ENCODE peak calls at places on chromosome 2, in seven cellular contexts. W is NCI-H1436; D is GM04504; R is hippocampal formation; H is stimulated activated CD4-positive, alpha-beta T cell treated with anti-CD3 and anti-CD28 coated beads, Interleukin-15, amount 100 ng/mL, for 1 hour; B is NCI-H1092 treated with DMSO at 0.1 percent for 48 hours; T is chondrocyte. Q is an unnamed sample.

GRCh38 chr2:209391776-209392401 is 32.0 kb upstream of the MAP2 start:
- DNase-seq in B (no peak), D (no peak), T (no peak), R (no peak), H (no peak), W (no peak), Q (no peak)

GRCh38 chr2:85804583-85804982 is 50.8 kb downstream of the ATOH8 start:
- DNase-seq in D (no peak), B (no peak), W (no peak), R (no peak), T (no peak), H (no peak), Q (no peak)

GRCh38 chr2:74110537-74110936 is 37.2 kb downstream of the BOLA3 start:
- DNase-seq in H (no peak), B (no peak), T (no peak), W (no peak), R (no peak), D (no peak), Q (no peak)

GRCh38 chr2:224948859-224949258 is 93.4 kb downstream of the DOCK10 start:
- DNase-seq in T (no peak), W (no peak), H (no peak), R (no peak), B (no peak), D (peak), Q (no peak)

GRCh38 chr2:99662761-99663341 is 173.0 kb upstream of the REV1 start:
- DNase-seq in R (no peak), H (no peak), D (peak), W (no peak), T (no peak), B (peak), Q (no peak)

GRCh38 chr2:86584164-86584913 is 21.1 kb upstream of the CHMP3 start:
- DNase-seq in W (no peak), T (no peak), D (no peak), H (no peak), B (no peak), R (no peak), Q (no peak)

GRCh38 chr2:25215948-25216679 is 47.7 kb upstream of the POMC start:
- DNase-seq in D (peak), T (no peak), R (peak), W (no peak), B (no peak), H (peak), Q (peak)

GRCh38 chr2:2831656-2832055 is 500.6 kb upstream of the MYT1L start:
- DNase-seq in T (no peak), B (peak), H (no peak), W (no peak), R (no peak), D (no peak), Q (no peak)

GRCh38 chr2:47888581-47889280 is 17.6 kb downstream of the FBXO11 start:
- DNase-seq in T (no peak), R (no peak), W (no peak), B (no peak), H (no peak), D (no peak), Q (no peak)

GRCh38 chr2:36441816-36442215 is 86.2 kb downstream of the CRIM1 start:
- DNase-seq in R (no peak), W (no peak), D (peak), B (no peak), T (no peak), H (no peak), Q (no peak)

GRCh38 chr2:160956243-160956802 is 203.9 kb upstream of the TANK start:
- DNase-seq in R (no peak), H (no peak), D (no peak), B (no peak), T (no peak), W (no peak), Q (no peak)

GRCh38 chr2:218516614-218517013 is 51.5 kb downstream of the USP37 start:
- DNase-seq in R (no peak), B (no peak), D (no peak), H (no peak), W (no peak), T (no peak), Q (no peak)